ENCODE peak calls at places on chromosomes 4 and X, in nine cellular contexts. One of them, this sample, is unnamed.

GRCh38 chr4:71113294-71113693 is 119.8 kb downstream of the DCK start:
- DNase-seq in lung: no peak
- DNase-seq in CD4-positive, alpha-beta T cell: no peak
- DNase-seq in A549: peak
- DNase-seq in fibroblast of lung: no peak
- DNase-seq in PC-9: no peak
- DNase-seq in tibial nerve: no peak
- DNase-seq in heart right ventricle: no peak
- DNase-seq in colonic mucosa: peak
- DNase-seq in this sample: no peak

GRCh38 chr4:177005801-177006230 is 213.1 kb upstream of the VEGFC start:
- DNase-seq in lung: no peak
- DNase-seq in CD4-positive, alpha-beta T cell: no peak
- DNase-seq in A549: peak
- DNase-seq in fibroblast of lung: peak
- DNase-seq in PC-9: peak
- DNase-seq in tibial nerve: no peak
- DNase-seq in heart right ventricle: no peak
- DNase-seq in colonic mucosa: no peak
- DNase-seq in this sample: no peak

GRCh38 chrX:37603938-37604409 is 32.5 kb downstream of the LANCL3 start:
- DNase-seq in lung: no peak
- DNase-seq in CD4-positive, alpha-beta T cell: no peak
- DNase-seq in A549: no peak
- DNase-seq in fibroblast of lung: peak
- DNase-seq in PC-9: peak
- DNase-seq in tibial nerve: no peak
- DNase-seq in heart right ventricle: peak
- DNase-seq in colonic mucosa: no peak
- DNase-seq in this sample: no peak

GRCh38 chrX:102599084-102599949 is at the start of gene ARMCX5:
- DNase-seq in lung: peak
- DNase-seq in CD4-positive, alpha-beta T cell: peak
- DNase-seq in A549: peak
- DNase-seq in fibroblast of lung: peak
- DNase-seq in PC-9: peak
- DNase-seq in tibial nerve: peak
- DNase-seq in heart right ventricle: peak
- DNase-seq in colonic mucosa: peak
- DNase-seq in this sample: peak

GRCh38 chrX:17549005-17549685 is 174.1 kb downstream of the NHS start:
- DNase-seq in lung: no peak
- DNase-seq in CD4-positive, alpha-beta T cell: no peak
- DNase-seq in A549: no peak
- DNase-seq in fibroblast of lung: no peak
- DNase-seq in PC-9: no peak
- DNase-seq in tibial nerve: no peak
- DNase-seq in heart right ventricle: no peak
- DNase-seq in colonic mucosa: no peak
- DNase-seq in this sample: no peak

GRCh38 chr4:140839396-140839795 is 83.2 kb upstream of the TBC1D9 start:
- DNase-seq in lung: no peak
- DNase-seq in CD4-positive, alpha-beta T cell: no peak
- DNase-seq in A549: no peak
- DNase-seq in fibroblast of lung: no peak
- DNase-seq in PC-9: no peak
- DNase-seq in tibial nerve: no peak
- DNase-seq in heart right ventricle: no peak
- DNase-seq in colonic mucosa: no peak
- DNase-seq in this sample: no peak

GRCh38 chrX:107549504-107549903 is 78.8 kb upstream of the PRPS1 start:
- DNase-seq in lung: no peak
- DNase-seq in CD4-positive, alpha-beta T cell: no peak
- DNase-seq in A549: no peak
- DNase-seq in fibroblast of lung: no peak
- DNase-seq in PC-9: no peak
- DNase-seq in tibial nerve: no peak
- DNase-seq in heart right ventricle: no peak
- DNase-seq in colonic mucosa: no peak
- DNase-seq in this sample: no peak

GRCh38 chr4:76293705-76294274 is 12.7 kb upstream of the STBD1 start:
- DNase-seq in lung: no peak
- DNase-seq in CD4-positive, alpha-beta T cell: no peak
- DNase-seq in A549: no peak
- DNase-seq in fibroblast of lung: peak
- DNase-seq in PC-9: no peak
- DNase-seq in tibial nerve: no peak
- DNase-seq in heart right ventricle: no peak
- DNase-seq in colonic mucosa: no peak
- DNase-seq in this sample: no peak

GRCh38 chr4:788636-789297 is 37.2 kb downstream of the CPLX1 start:
- DNase-seq in lung: no peak
- DNase-seq in CD4-positive, alpha-beta T cell: no peak
- DNase-seq in A549: no peak
- DNase-seq in fibroblast of lung: no peak
- DNase-seq in PC-9: no peak
- DNase-seq in tibial nerve: peak
- DNase-seq in heart right ventricle: no peak
- DNase-seq in colonic mucosa: peak
- DNase-seq in this sample: no peak

GRCh38 chr4:161133877-161134276 is 1029.9 kb downstream of the FSTL5 start:
- DNase-seq in lung: no peak
- DNase-seq in CD4-positive, alpha-beta T cell: no peak
- DNase-seq in A549: no peak
- DNase-seq in fibroblast of lung: no peak
- DNase-seq in PC-9: no peak
- DNase-seq in tibial nerve: no peak
- DNase-seq in heart right ventricle: no peak
- DNase-seq in colonic mucosa: no peak
- DNase-seq in this sample: no peak

GRCh38 chrX:1434871-1435240 is 17.9 kb downstream of the ASMTL start:
- DNase-seq in lung: no peak
- DNase-seq in CD4-positive, alpha-beta T cell: no peak
- DNase-seq in A549: no peak
- DNase-seq in fibroblast of lung: no peak
- DNase-seq in PC-9: no peak
- DNase-seq in tibial nerve: no peak
- DNase-seq in heart right ventricle: no peak
- DNase-seq in colonic mucosa: no peak
- DNase-seq in this sample: no peak

GRCh38 chr4:99655315-99656081 is 2.1 kb downstream of the C4orf54 start:
- DNase-seq in lung: no peak
- DNase-seq in CD4-positive, alpha-beta T cell: no peak
- DNase-seq in A549: no peak
- DNase-seq in fibroblast of lung: peak
- DNase-seq in PC-9: peak
- DNase-seq in tibial nerve: no peak
- DNase-seq in heart right ventricle: peak
- DNase-seq in colonic mucosa: no peak
- DNase-seq in this sample: peak

DNA sequence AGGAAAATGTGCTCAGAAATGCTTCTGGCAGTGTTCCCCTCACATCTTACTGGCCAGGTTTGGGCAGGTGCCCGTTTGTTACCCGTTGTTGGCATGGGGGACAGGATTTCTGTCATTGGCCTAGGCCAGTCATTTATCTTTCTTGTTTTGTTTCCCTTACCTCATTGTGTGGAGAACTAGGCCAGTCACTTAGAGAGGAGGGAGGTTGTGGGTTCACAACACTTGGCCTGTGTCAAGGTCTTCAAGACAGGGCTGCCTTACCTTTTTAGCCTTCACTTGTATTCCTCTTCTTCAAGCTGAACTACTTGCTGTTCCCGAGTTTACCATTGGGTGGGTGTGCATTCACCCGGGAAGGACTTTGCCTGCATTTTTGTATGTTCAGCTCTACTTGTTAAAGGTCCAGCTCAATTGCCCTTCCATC is 17.7 kb downstream of the SNX25 start:
- DNase-seq in lung: no peak
- DNase-seq in CD4-positive, alpha-beta T cell: no peak
- DNase-seq in A549: no peak
- DNase-seq in fibroblast of lung: no peak
- DNase-seq in PC-9: no peak
- DNase-seq in tibial nerve: no peak
- DNase-seq in heart right ventricle: no peak
- DNase-seq in colonic mucosa: no peak
- DNase-seq in this sample: no peak
- TF ChIP-seq CTCF in lung: no peak
- TF ChIP-seq CTCF in CD4-positive, alpha-beta T cell: no peak
- TF ChIP-seq CTCF in A549: no peak
- TF ChIP-seq CTCF in fibroblast of lung: peak
- TF ChIP-seq CTCF in PC-9: no peak
- TF ChIP-seq CTCF in tibial nerve: no peak
- TF ChIP-seq CTCF in heart right ventricle: no peak
- TF ChIP-seq CTCF in colonic mucosa: no peak
- TF ChIP-seq CTCF in this sample: no peak

GRCh38 chr4:185648631-185649030 is 113.3 kb upstream of the PDLIM3 start:
- DNase-seq in lung: no peak
- DNase-seq in CD4-positive, alpha-beta T cell: no peak
- DNase-seq in A549: no peak
- DNase-seq in fibroblast of lung: no peak
- DNase-seq in PC-9: no peak
- DNase-seq in tibial nerve: no peak
- DNase-seq in heart right ventricle: no peak
- DNase-seq in colonic mucosa: no peak
- DNase-seq in this sample: no peak

GRCh38 chr4:185654311-185654710 is 119.0 kb upstream of the PDLIM3 start:
- DNase-seq in lung: no peak
- DNase-seq in CD4-positive, alpha-beta T cell: no peak
- DNase-seq in A549: no peak
- DNase-seq in fibroblast of lung: no peak
- DNase-seq in PC-9: no peak
- DNase-seq in tibial nerve: no peak
- DNase-seq in heart right ventricle: no peak
- DNase-seq in colonic mucosa: no peak
- DNase-seq in this sample: no peak

GRCh38 chr4:185654965-185655554 is 119.8 kb upstream of the PDLIM3 start:
- DNase-seq in lung: no peak
- DNase-seq in CD4-positive, alpha-beta T cell: no peak
- DNase-seq in A549: no peak
- DNase-seq in fibroblast of lung: no peak
- DNase-seq in PC-9: no peak
- DNase-seq in tibial nerve: no peak
- DNase-seq in heart right ventricle: no peak
- DNase-seq in colonic mucosa: no peak
- DNase-seq in this sample: no peak

GRCh38 chr4:185651851-185652250 is 116.5 kb upstream of the PDLIM3 start:
- DNase-seq in lung: no peak
- DNase-seq in CD4-positive, alpha-beta T cell: no peak
- DNase-seq in A549: no peak
- DNase-seq in fibroblast of lung: no peak
- DNase-seq in PC-9: no peak
- DNase-seq in tibial nerve: no peak
- DNase-seq in heart right ventricle: no peak
- DNase-seq in colonic mucosa: no peak
- DNase-seq in this sample: no peak

DNA sequence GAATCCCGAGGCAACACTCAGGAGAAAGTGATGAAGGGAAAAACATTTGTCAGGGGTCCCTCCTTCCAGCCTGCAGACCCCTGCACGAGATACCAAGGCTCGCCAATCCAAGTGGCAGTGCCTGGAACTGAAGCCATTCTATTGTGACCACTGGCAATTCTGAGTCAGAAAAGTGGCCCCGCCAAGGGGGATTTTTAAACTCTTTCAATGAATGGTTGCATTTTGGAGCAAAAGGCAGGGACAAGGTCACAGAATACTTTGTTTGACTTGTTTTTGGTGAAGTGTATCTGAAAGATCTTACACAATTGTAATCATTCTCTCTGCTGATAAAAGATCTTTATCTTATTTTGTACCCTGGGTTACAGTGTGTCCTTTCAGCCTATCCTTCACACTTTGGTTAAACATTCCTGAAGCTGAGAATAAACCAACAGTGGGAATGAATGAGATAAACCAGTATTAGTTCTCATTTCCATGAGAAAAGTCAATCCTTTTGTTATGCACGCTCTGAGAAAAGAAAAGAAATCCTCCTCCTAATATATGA is 115.9 kb upstream of the PDLIM3 start:
- DNase-seq in lung: no peak
- DNase-seq in CD4-positive, alpha-beta T cell: no peak
- DNase-seq in A549: no peak
- DNase-seq in fibroblast of lung: no peak
- DNase-seq in PC-9: no peak
- DNase-seq in tibial nerve: no peak
- DNase-seq in heart right ventricle: no peak
- DNase-seq in colonic mucosa: no peak
- DNase-seq in this sample: no peak
- H3K27ac ChIP-seq in lung: no peak
- H3K27ac ChIP-seq in CD4-positive, alpha-beta T cell: no peak
- H3K27ac ChIP-seq in A549: no peak
- H3K27ac ChIP-seq in fibroblast of lung: no peak
- H3K27ac ChIP-seq in PC-9: no peak
- H3K27ac ChIP-seq in tibial nerve: peak
- H3K27ac ChIP-seq in heart right ventricle: peak
- H3K27ac ChIP-seq in colonic mucosa: no peak
- H3K27ac ChIP-seq in this sample: no peak

DNA sequence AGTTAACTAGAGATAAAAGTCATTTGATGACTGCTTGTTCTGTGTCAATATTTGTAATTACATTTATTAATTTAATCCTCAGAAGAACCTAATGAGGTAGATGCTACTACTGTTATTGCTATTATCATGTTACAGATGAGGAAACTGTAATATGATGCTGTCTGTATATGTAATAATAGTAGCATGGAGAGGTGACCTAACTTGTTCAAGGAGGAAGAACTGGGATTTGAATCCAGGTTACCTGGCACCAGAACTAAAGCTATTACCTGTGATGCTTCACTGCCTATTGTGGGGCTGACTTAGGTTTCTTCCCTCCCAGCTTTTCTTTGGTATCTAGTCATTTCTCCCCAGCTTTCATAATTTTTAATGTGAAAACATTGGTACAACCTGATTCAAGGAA is 43.6 kb downstream of the RAPGEF2 start:
- DNase-seq in lung: no peak
- DNase-seq in CD4-positive, alpha-beta T cell: no peak
- DNase-seq in A549: no peak
- DNase-seq in fibroblast of lung: no peak
- DNase-seq in PC-9: no peak
- DNase-seq in tibial nerve: no peak
- DNase-seq in heart right ventricle: no peak
- DNase-seq in colonic mucosa: no peak
- DNase-seq in this sample: no peak
- TF ChIP-seq CTCF in lung: no peak
- TF ChIP-seq CTCF in CD4-positive, alpha-beta T cell: no peak
- TF ChIP-seq CTCF in A549: no peak
- TF ChIP-seq CTCF in fibroblast of lung: no peak
- TF ChIP-seq CTCF in PC-9: no peak
- TF ChIP-seq CTCF in tibial nerve: no peak
- TF ChIP-seq CTCF in heart right ventricle: no peak
- TF ChIP-seq CTCF in colonic mucosa: no peak
- TF ChIP-seq CTCF in this sample: no peak

DNA sequence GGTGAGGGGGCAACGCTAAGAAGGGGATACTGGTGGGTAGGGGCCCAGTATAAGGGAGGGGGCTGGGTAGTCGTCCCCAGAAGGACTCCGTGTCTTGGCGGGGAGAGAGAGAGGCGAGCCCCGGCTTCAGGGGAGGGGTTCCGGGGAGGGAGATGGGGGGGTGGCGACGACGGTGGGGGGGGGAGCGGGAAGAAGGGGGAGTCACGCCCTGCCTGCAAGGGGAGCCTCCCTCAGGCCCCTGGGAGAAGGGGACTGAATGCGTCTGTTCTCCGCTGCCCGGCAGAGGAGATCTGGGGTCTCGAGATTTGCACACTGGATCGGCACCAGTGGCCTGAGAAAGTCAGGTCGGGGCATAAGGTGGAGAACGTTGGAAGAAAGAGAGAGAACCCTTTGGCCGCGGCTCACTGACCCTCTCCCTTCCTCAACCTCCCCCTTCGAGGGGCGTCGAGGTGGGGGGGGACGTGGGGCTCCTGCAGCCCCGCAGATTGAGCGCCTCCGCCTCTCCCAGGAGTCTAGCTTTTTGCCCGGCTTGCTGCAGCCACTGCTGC is 609 bp upstream of the BCORL1 start:
- DNase-seq in lung: no peak
- DNase-seq in CD4-positive, alpha-beta T cell: peak
- DNase-seq in A549: no peak
- DNase-seq in fibroblast of lung: no peak
- DNase-seq in PC-9: no peak
- DNase-seq in tibial nerve: no peak
- DNase-seq in heart right ventricle: no peak
- DNase-seq in colonic mucosa: no peak
- DNase-seq in this sample: no peak
- H3K27ac ChIP-seq in lung: no peak
- H3K27ac ChIP-seq in CD4-positive, alpha-beta T cell: no peak
- H3K27ac ChIP-seq in A549: peak
- H3K27ac ChIP-seq in fibroblast of lung: no peak
- H3K27ac ChIP-seq in PC-9: no peak
- H3K27ac ChIP-seq in tibial nerve: peak
- H3K27ac ChIP-seq in heart right ventricle: no peak
- H3K27ac ChIP-seq in colonic mucosa: no peak
- H3K27ac ChIP-seq in this sample: no peak

This sample was measured in thoracic aorta.